ENCODE peak calls at places on chromosomes 12 and 14, in nine cellular contexts. L, V, Z, A, E, J, I, B and O are unnamed samples. For H3K36me3 and H3K9me3, the result is how much of the 10 kb centered on the place peaks cover.

GRCh38 chr12:7090222-7090998 is 1.8 kb downstream of the C1R start:
- DNase-seq in E (no peak), V (peak), A (peak), I (no peak), J (no peak), L (no peak), Z (no peak), B (no peak), O (no peak)

GRCh38 chr12:124506145-124506831 is 61.1 kb downstream of the NCOR2 start:
- DNase-seq in B (peak), A (peak), E (peak), V (peak), J (peak), L (peak), Z (peak), I (peak), O (peak)

GRCh38 chr12:127293507-127294310 is 973.3 kb upstream of the TMEM132C start:
- DNase-seq in V (peak), A (peak), B (no peak), E (peak), I (peak), Z (peak), J (peak), L (peak), O (peak)

GRCh38 chr12:95173392-95174251 is 43.6 kb downstream of the FGD6 start:
- DNase-seq in J (peak), V (no peak), B (no peak), L (peak), A (peak), Z (peak), I (peak), E (no peak), O (peak)

GRCh38 chr12:82665142-82665923 is 21.4 kb upstream of the TMTC2 start:
- DNase-seq in E (no peak), A (no peak), B (no peak), L (no peak), Z (no peak), V (no peak), J (no peak), I (no peak), O (no peak)

GRCh38 chr12:74889563-74890236 is 319.9 kb downstream of the KCNC2 start:
- DNase-seq in Z (no peak), B (no peak), V (no peak), J (no peak), A (peak), E (peak), L (no peak), I (no peak), O (no peak)

GRCh38 chr14:74049886-74050495 is 30.8 kb downstream of the BBOF1 start:
- DNase-seq in Z (no peak), A (no peak), L (no peak), J (no peak), I (peak), B (no peak), E (no peak), V (no peak), O (no peak)

GRCh38 chr12:4268549-4269181 is 4.9 kb upstream of the CCND2 start:
- DNase-seq in J (no peak), V (no peak), L (no peak), E (no peak), I (no peak), A (peak), B (no peak), Z (peak), O (no peak)

GRCh38 chr14:105393151-105393550 is 5.2 kb upstream of the TEX22 start:
- DNase-seq in A (no peak), I (no peak), E (no peak), J (no peak), B (no peak), Z (no peak), V (no peak), L (no peak), O (no peak)

GRCh38 chr12:10214877-10215267 is 2.2 kb downstream of the GABARAPL1 start:
- DNase-seq in I (no peak), B (no peak), J (no peak), V (no peak), A (peak), L (no peak), Z (peak), E (no peak), O (no peak)

GRCh38 chr12:107385518-107385917 is 292.2 kb upstream of the CRY1 start:
- DNase-seq in V (no peak), J (no peak), B (no peak), L (no peak), A (no peak), I (no peak), Z (no peak), E (peak), O (no peak)

GRCh38 chr12:109461049-109461845 is 15.9 kb downstream of the KCTD10 start:
- DNase-seq in B (peak), Z (peak), L (peak), V (no peak), I (no peak), J (peak), A (peak), E (peak), O (no peak)

GRCh38 chr14:88045705-88046104 is 40.8 kb downstream of the GPR65 start:
- DNase-seq in I (no peak), L (peak), E (no peak), V (no peak), Z (no peak), B (peak), A (no peak), J (peak), O (no peak)

GRCh38 chr12:56252649-56253048 is 5.5 kb downstream of the ANKRD52 start:
- DNase-seq in A (no peak), V (no peak), E (no peak), J (no peak), I (no peak), L (no peak), Z (no peak), B (no peak), O (no peak)

GRCh38 chr12:92745874-92746553 is 43.2 kb downstream of the PLEKHG7 start:
- DNase-seq in J (peak), Z (no peak), L (peak), I (peak), V (peak), A (peak), E (peak), B (peak), O (no peak)

GRCh38 chr12:52221912-52222457 is 11.1 kb upstream of the KRT7 start:
- DNase-seq in L (peak), J (no peak), B (peak), E (peak), Z (peak), I (no peak), A (no peak), V (peak), O (peak)

GRCh38 chr12:66165141-66165540 is 4.7 kb downstream of the TMBIM4 start:
- DNase-seq in J (no peak), Z (no peak), E (no peak), V (no peak), I (no peak), L (no peak), B (no peak), A (no peak), O (no peak)

GRCh38 chr14:72781476-72782181 is 112.3 kb downstream of the DPF3 start:
- DNase-seq in J (peak), V (no peak), Z (no peak), I (no peak), E (peak), L (no peak), A (peak), B (no peak), O (no peak)

GRCh38 chr14:75126679-75127473 is at the start of gene NEK9:
- DNase-seq in E (peak), I (peak), J (peak), V (peak), Z (peak), L (peak), A (peak), B (peak), O (peak)

GRCh38 chr12:15592934-15593333 is 196.3 kb downstream of the EPS8 start:
- DNase-seq in B (no peak), L (no peak), I (no peak), V (no peak), A (no peak), J (no peak), Z (no peak), E (no peak), O (no peak)

GRCh38 chr12:48542300-48542928 is 17.0 kb downstream of the OR8S1 start:
- DNase-seq in B (no peak), E (peak), I (no peak), V (no peak), A (peak), Z (peak), J (peak), L (peak), O (peak)

GRCh38 chr14:63544641-63545234 is 1.6 kb upstream of the PPP2R5E start:
- DNase-seq in L (no peak), B (no peak), I (peak), E (peak), V (no peak), Z (peak), J (no peak), A (peak), O (peak)

GRCh38 chr12:119055977-119056376 is 74.6 kb downstream of the SRRM4 start:
- DNase-seq in J (no peak), L (no peak), I (no peak), A (no peak), E (no peak), V (no peak), B (no peak), Z (no peak), O (no peak)

GRCh38 chr12:51442324-51442723 is 17.7 kb downstream of the SLC4A8 start:
- DNase-seq in A (peak), J (no peak), L (no peak), I (no peak), V (no peak), E (no peak), Z (no peak), B (no peak), O (no peak)

GRCh38 chr14:70052990-70053389 is 135.8 kb downstream of the SLC8A3 start:
- DNase-seq in A (peak), V (no peak), E (peak), L (no peak), I (no peak), Z (peak), B (no peak), J (no peak), O (no peak)

GRCh38 chr12:110403146-110403974 is at the start of gene ANAPC7:
- DNase-seq in B (peak), V (peak), E (peak), J (peak), L (peak), A (peak), I (peak), Z (peak), O (peak)

GRCh38 chr12:43273467-43273866 is 278.5 kb downstream of the ADAMTS20 start:
- DNase-seq in J (no peak), B (no peak), L (no peak), Z (no peak), E (peak), A (no peak), I (no peak), V (no peak), O (no peak)

GRCh38 chr14:76917158-76917596 is 91.0 kb downstream of the LRRC74A start:
- DNase-seq in B (peak), E (peak), Z (peak), V (no peak), J (peak), I (peak), L (peak), A (peak), O (peak)

GRCh38 chr14:100566586-100566985 is 20.6 kb downstream of the BEGAIN start:
- DNase-seq in I (no peak), E (no peak), A (no peak), B (no peak), Z (no peak), J (no peak), V (no peak), L (no peak), O (no peak)

GRCh38 chr14:68972507-68973272 is 6.4 kb downstream of the ACTN1 start:
- DNase-seq in A (peak), L (no peak), B (no peak), I (no peak), E (no peak), V (no peak), J (no peak), Z (no peak), O (no peak)

GRCh38 chr14:61498811-61499210 is 177.4 kb downstream of the PRKCH start:
- DNase-seq in J (no peak), E (no peak), A (no peak), B (no peak), V (no peak), Z (no peak), I (no peak), L (no peak), O (no peak)
- H3K36me3 ChIP-seq in J (under half), E (under half), A (under half), B (under half), V (under half), Z (under half), I (under half), L (under half), O (under half)

DNA sequence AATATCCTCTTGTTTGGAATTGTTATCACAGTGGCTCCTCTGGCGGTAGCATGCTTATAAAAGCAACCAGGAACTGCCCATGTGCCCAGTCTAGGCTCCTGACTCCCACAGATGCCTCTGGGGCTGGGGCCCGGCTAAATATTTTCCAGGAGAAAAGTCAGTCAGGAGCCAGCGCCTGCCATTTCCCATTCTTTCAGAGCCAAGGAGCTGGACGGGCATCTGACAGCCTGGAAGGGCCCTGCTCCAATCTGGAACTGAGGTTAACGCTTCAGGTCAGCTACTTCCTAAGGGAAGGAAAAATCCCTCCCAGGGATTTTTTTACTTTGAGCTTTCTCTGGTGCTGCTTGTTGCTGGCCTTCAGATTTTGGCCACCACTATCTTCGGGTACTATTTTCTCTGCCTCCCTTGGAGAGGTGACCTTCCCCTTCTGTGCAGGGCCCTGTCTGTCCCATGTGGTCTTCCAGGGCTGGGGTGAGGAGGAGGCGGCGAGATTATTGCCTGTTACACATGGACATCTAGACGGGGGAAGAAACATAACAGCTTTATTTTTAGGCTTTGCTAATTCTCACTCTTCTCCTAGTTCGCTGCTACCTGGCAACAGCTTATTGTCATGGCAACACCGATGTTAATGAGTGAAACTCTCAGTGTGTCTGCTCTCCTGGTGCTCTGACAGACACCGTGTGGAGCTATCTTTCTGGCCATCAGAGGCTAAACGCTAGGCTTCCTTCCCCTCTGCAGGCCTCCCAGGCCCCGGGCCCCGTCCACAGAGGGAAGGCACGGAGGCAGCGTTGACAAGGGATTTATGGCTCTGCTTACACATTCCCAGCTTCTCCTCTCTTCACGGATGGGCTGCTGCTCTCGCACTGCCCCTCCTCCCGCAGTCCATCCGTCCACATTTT is 160.4 kb downstream of the CACNA1C start:
- DNase-seq in E (no peak), I (peak), V (no peak), Z (no peak), A (peak), J (no peak), B (no peak), L (no peak), O (peak)
- H3K9me3 ChIP-seq in E (under half), I (under half), V (under half), Z (under half), A (under half), J (under half), B (under half), L (under half), O (under half)

GRCh38 chr14:102020058-102020971 is 55.9 kb downstream of the DYNC1H1 start:
- DNase-seq in V (no peak), I (no peak), A (peak), B (no peak), Z (no peak), J (no peak), L (no peak), E (peak), O (no peak)
- H3K36me3 ChIP-seq in V (half or more), I (half or more), A (half or more), B (half or more), Z (half or more), J (half or more), L (half or more), E (half or more), O (half or more)

GRCh38 chr12:34603382-34604035 is 581.2 kb downstream of the ALG10 start:
- DNase-seq in V (peak), I (peak), J (no peak), E (no peak), B (peak), L (no peak), A (no peak), Z (no peak), O (no peak)

GRCh38 chr12:34605510-34605887 is 583.2 kb downstream of the ALG10 start:
- DNase-seq in A (no peak), B (peak), L (no peak), E (no peak), Z (no peak), J (no peak), I (peak), V (peak), O (no peak)

GRCh38 chr12:34605955-34606748 is 583.9 kb downstream of the ALG10 start:
- DNase-seq in B (peak), L (no peak), I (peak), J (no peak), A (no peak), E (no peak), Z (no peak), V (peak), O (no peak)

GRCh38 chr12:34604227-34604626 is 581.9 kb downstream of the ALG10 start:
- DNase-seq in V (peak), Z (no peak), B (peak), I (peak), L (no peak), A (no peak), E (no peak), J (no peak), O (no peak)

DNA sequence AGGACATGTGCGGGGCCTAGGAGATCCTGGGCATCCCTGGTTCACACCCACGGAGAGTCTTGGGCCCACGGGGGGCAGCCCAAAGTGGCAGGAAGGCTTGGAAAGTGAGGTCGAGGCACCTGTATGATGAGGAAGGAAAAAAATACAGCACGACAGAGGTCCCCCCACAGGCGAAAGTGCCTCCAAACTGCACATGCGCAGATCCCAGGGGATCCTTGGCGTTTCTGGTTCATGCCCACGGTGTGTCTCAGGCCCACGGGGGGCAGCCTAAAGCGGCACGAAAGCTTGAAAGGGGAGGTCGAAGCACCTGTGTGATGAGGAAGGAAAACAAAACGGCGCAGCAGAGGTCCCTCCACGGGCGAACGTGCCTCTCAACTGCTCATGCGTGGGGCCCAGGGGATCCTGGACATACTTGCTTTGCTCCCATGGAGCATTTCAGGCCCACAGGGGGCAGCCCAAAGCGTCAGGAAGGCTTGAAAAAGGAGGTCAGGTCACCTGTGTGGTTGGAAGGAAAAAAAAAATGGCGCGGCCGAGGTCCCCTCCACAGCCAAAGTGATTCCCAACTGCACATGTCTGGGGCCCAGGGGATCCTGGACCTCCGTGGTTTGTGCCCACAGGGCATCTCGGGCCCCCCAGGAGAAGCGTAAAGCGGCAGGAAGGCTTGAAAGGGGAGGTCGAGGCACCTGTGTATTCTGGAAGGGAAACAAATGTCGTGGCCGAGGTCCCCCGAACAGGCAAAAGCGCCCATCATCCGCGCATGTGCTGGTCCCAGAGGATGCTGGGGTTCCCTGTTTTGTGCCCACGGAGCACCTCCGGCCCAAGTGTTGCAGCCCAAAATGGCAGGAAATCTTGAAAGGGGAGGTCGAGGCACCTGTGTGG is 582.6 kb downstream of the ALG10 start:
- DNase-seq in J (no peak), V (peak), Z (no peak), L (no peak), E (no peak), A (no peak), I (peak), B (peak), O (no peak)
- H3K9me3 ChIP-seq in J (half or more), V (half or more), Z (under half), L (half or more), E (under half), A (under half), I (under half), B (half or more), O (under half)

GRCh38 chr14:39442293-39442692 is 10.1 kb upstream of the FBXO33 start:
- DNase-seq in J (no peak), I (no peak), E (no peak), V (no peak), A (no peak), B (no peak), L (no peak), Z (no peak), O (no peak)
- H3K36me3 ChIP-seq in J (under half), I (under half), E (under half), V (under half), A (under half), B (under half), L (under half), Z (under half), O (under half)

DNA sequence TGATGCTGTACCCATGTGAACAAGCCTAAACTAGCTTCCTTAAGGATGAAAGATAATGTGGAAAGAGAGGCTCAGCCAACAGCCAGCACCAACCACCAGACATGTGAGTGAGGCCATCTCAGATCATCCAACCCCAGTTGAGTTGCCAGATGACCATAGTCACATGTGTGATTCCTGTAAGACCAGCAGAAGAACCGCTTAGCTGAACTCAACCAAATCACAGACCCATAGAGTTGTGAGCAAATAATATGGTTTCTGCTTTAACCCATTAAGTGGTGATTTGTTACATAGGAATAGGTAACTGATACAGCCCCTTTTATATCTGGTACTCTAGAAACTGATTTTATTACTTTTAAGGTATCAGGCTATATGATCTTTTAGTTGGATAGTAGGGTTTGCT is 17.6 kb upstream of the ELK3 start:
- DNase-seq in E (no peak), J (no peak), L (no peak), A (no peak), I (no peak), V (no peak), Z (no peak), B (no peak), O (no peak)
- H3K9me3 ChIP-seq in E (under half), J (under half), L (under half), A (under half), I (under half), V (under half), Z (under half), B (under half), O (under half)

DNA sequence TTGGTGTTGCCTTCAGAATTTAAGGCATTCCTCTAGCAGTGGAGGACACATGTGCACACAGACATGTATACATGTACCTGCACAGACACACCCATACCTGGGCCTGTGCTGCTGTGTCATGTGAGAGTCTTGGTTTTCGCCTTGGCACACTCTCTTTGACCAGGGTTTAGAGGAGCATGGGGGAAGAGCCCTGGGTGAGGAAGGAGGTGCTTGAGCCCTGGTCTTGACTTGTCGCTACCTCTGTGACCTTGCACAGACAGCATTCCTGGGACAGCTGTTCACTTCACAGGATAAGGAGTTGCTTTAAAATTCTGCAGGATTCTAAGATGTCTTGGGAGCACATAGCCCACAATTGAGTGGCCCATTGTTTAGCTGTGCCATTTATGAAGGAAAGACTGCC is 94.7 kb downstream of the DDX51 start:
- DNase-seq in A (no peak), V (peak), L (no peak), E (no peak), Z (no peak), I (no peak), B (no peak), J (no peak), O (no peak)
- H3K36me3 ChIP-seq in A (half or more), V (half or more), L (half or more), E (half or more), Z (half or more), I (half or more), B (half or more), J (under half), O (half or more)

GRCh38 chr12:34347367-34347766 is 325.1 kb downstream of the ALG10 start:
- DNase-seq in A (no peak), Z (peak), E (peak), B (no peak), L (no peak), I (peak), V (no peak), J (no peak), O (peak)
- H3K9me3 ChIP-seq in A (under half), Z (under half), E (under half), B (half or more), L (half or more), I (under half), V (half or more), J (half or more), O (under half)